ENCODE peak calls at places on chromosomes 12 and 14, in ten cellular contexts. P is body of pancreas, O is GM12892, D is A549, H is HCT116, Y is right lobe of liver, X is ovary, C is stomach, W is suprapubic skin, A is erythroblast. L is an unnamed sample.

GRCh38 chr14:20732477-20732876 is 13.2 kb upstream of the EDDM3A start:
- DNase-seq in D (no peak), O (no peak), Y (no peak), C (no peak), W (no peak), H (no peak), X (no peak), P (no peak), A (no peak), L (no peak)

GRCh38 chr14:65847065-65847847 is 434.7 kb downstream of the FUT8 start:
- DNase-seq in Y (no peak), A (no peak), P (no peak), D (no peak), O (peak; percentile 25), C (no peak), W (no peak), X (no peak), H (no peak), L (no peak)

GRCh38 chr14:105050551-105050897 is 14.7 kb downstream of the GPR132 start:
- DNase-seq in D (no peak), Y (peak; percentile 58), X (no peak), H (peak; percentile 16), O (no peak), P (peak; percentile 72), C (peak; percentile 83), A (no peak), W (peak; percentile 65), L (no peak)

GRCh38 chr14:71121711-71122110 is 214.5 kb downstream of the PCNX1 start:
- DNase-seq in X (no peak), C (no peak), W (no peak), H (no peak), A (no peak), P (no peak), Y (no peak), O (no peak), D (no peak), L (no peak)

GRCh38 chr12:68623984-68624383 is 13.3 kb downstream of the RAP1B start:
- DNase-seq in H (no peak), Y (no peak), A (no peak), D (no peak), W (no peak), O (no peak), X (no peak), P (no peak), C (no peak), L (no peak)

GRCh38 chr14:71574976-71575375 is 357.3 kb upstream of the RGS6 start:
- DNase-seq in Y (no peak), X (no peak), P (no peak), C (no peak), D (peak; percentile 8), H (no peak), W (no peak), A (no peak), O (no peak), L (no peak)

GRCh38 chr12:32148372-32148771 is 41.7 kb downstream of the BICD1 start:
- DNase-seq in C (no peak), O (no peak), W (no peak), H (no peak), A (no peak), P (no peak), X (no peak), D (no peak), Y (no peak), L (no peak)

GRCh38 chr12:85350356-85350755 is 70.3 kb downstream of the ALX1 start:
- DNase-seq in P (no peak), W (no peak), H (no peak), O (no peak), C (no peak), Y (no peak), D (no peak), X (no peak), A (no peak), L (no peak)

GRCh38 chr14:54730156-54730961 is 163.4 kb downstream of the SAMD4A start:
- DNase-seq in P (no peak), C (no peak), O (peak; percentile 25), X (no peak), D (no peak), Y (no peak), A (peak; percentile 7), W (no peak), H (no peak), L (peak; percentile 33)

GRCh38 chr12:100128509-100128908 is 14.2 kb downstream of the BLTP3B start:
- DNase-seq in A (peak; percentile 23), X (no peak), P (no peak), O (no peak), W (no peak), H (no peak), C (no peak), D (peak; percentile 33), Y (no peak), L (no peak)

GRCh38 chr12:64655141-64655540 is 44.8 kb downstream of the RASSF3 start:
- DNase-seq in O (no peak), C (no peak), D (no peak), W (no peak), P (no peak), Y (no peak), A (no peak), H (no peak), X (no peak), L (no peak)

GRCh38 chr12:75329918-75330826 is at the start of gene CAPS2:
- DNase-seq in O (peak; percentile 46), A (peak; percentile 86), Y (peak; percentile 94), C (peak; percentile 83), W (peak; percentile 83), H (peak; percentile 60), P (peak; percentile 85), X (peak; percentile 65), D (peak; percentile 74), L (peak; percentile 72)
- TF ChIP-seq POLR2A in O (no peak), A (peak; percentile 73), Y (peak; percentile 59), C (no peak), W (no peak), H (no peak), P (peak; percentile 38), X (peak; percentile 34), D (peak; percentile 52), L (no peak)

GRCh38 chr12:48788852-48789775 is at the start of gene ADCY6:
- DNase-seq in A (no peak), O (no peak), C (peak; percentile 87), D (peak; percentile 79), X (peak; percentile 78), W (peak; percentile 87), H (peak; percentile 29), Y (peak; percentile 92), P (peak; percentile 88), L (peak; percentile 80)

GRCh38 chr12:48787791-48788521 is 933 bp downstream of the ADCY6 start:
- DNase-seq in P (no peak), D (no peak), C (no peak), H (no peak), W (no peak), X (no peak), Y (no peak), A (no peak), O (no peak), L (no peak)

GRCh38 chr12:48786591-48787544 is 2.0 kb downstream of the ADCY6 start:
- DNase-seq in A (no peak), D (no peak), O (no peak), Y (no peak), C (no peak), P (no peak), X (peak; percentile 55), H (no peak), W (no peak), L (peak; percentile 43)

GRCh38 chr12:48788522-48788851 is 402 bp downstream of the ADCY6 start:
- DNase-seq in D (no peak), Y (no peak), W (no peak), H (no peak), P (peak; percentile 40), A (no peak), X (no peak), O (no peak), C (no peak), L (no peak)

DNA sequence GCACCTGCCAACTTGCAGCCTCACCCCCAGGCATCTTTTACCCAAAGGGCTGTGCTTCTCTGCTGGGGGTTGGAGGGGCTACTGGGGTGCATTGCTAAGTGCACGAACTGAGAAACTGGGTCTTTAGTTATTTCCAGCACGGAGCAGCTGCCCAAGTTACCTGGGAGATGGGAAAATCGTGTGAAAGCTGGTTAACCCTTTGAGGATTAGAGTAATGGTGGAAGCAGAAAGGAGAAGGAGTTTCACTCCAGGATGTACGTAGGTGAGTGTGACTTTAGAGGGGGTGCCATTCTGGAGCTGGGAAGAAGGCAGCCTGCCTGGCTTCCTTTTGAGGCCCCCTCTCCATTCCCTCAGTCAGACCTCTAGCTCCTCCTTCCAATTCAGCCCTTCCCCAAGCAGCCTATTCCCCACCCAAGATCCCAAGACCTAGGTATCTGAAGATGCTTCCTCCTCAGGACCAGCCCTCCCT is 1.0 kb upstream of the ADCY6 start:
- DNase-seq in O (no peak), Y (no peak), A (no peak), D (no peak), H (no peak), W (no peak), C (no peak), X (no peak), P (no peak), L (no peak)
- TF ChIP-seq POLR2A in O (no peak), Y (no peak), A (no peak), D (no peak), H (no peak), W (no peak), C (no peak), X (no peak), P (no peak), L (no peak)

DNA sequence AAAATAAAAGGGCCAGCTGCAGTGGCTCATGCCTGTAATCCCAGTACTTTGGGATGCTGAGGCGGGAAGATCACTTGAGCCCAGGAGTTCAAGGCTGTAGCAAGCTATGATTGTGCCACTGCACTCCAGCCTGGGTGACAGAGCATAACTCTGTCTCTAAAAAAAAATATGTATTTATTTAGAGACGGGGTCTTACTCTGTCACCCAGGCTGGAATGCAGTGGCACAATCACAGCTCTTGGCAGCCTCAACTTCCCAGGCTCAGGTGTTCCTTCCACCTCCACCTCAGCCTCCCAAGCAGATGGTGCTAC is 179.3 kb upstream of the ATF7IP start:
- DNase-seq in X (no peak), P (no peak), D (no peak), W (no peak), O (no peak), C (no peak), A (no peak), H (no peak), Y (no peak), L (no peak)
- TF ChIP-seq POLR2A in X (no peak), P (no peak), D (no peak), W (no peak), O (no peak), C (no peak), A (no peak), H (no peak), Y (no peak), L (no peak)

DNA sequence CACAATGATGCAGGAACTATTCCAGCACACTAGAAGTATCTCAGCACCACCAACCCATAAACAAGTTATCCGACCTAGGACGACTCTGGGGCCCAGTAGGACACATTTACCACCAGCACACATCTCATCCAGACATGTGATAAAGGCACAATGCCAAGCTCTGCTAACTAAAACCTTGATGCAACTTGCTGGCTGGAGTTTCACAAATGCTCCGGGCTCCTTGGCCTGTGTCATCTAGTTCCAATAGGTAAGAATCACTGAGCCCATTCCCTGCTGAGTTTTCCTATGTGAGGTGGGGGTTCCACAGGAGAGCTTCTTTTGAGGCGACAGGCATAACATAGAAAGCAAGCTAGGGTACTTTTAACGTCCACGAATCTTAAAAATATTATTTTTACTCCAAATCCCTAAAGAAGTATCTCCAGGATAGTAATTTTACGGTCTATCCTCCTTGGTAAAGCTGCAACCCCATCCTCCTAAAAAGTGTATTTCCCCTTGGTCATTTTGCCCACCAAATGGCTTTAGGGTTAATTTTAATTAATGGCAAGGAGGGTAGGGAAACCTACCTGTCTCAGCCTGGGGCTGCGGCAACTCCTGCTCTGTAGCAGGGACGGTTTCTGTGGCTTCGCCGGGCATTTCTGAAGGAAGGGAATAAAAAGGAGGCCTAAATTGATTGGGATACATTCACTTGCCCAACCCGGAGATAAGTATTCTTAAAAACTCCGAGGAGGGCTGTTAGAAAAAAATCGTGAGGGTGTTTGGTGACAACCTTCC is 1.0 kb downstream of the NACA start:
- DNase-seq in P (peak; percentile 48), O (no peak), X (peak; percentile 58), W (peak; percentile 78), D (no peak), Y (peak; percentile 65), A (peak; percentile 91), H (no peak), C (peak; percentile 34), L (peak; percentile 63)
- TF ChIP-seq POLR2A in P (peak; percentile 46), O (no peak), X (no peak), W (no peak), D (no peak), Y (peak; percentile 66), A (peak; percentile 66), H (no peak), C (no peak), L (no peak)

L was measured in uterus.